ENCODE peak calls at places on chromosome 14, in nine cellular contexts. Q is ovary; C is ACHN; Z is T-cell; K is LHCN-M2; G is NCI-H1417 treated with DMSO at 0.1 percent for 48 hours; P is GM20000; V is stimulated activated CD4-positive, alpha-beta T cell treated with anti-CD3 and anti-CD28 coated beads, Interleukin-4, amount 100 ng/mL, for 48 hours; L is IMR-90. T is an unnamed sample.

GRCh38 chr14:105064721-105065143 is 498 bp downstream of the GPR132 start:
- DNase-seq in Q (no peak), C (peak), Z (no peak), K (no peak), G (no peak), P (no peak), V (no peak), L (peak), T (no peak)

GRCh38 chr14:92546347-92547053 is 32.9 kb downstream of the RIN3 start:
- DNase-seq in Q (no peak), C (peak), Z (no peak), K (peak), G (no peak), P (no peak), V (no peak), L (peak), T (peak)

GRCh38 chr14:73242274-73242960 is 5.1 kb downstream of the PAPLN start:
- DNase-seq in Q (no peak), C (peak), Z (no peak), K (no peak), G (no peak), P (peak), V (no peak), L (no peak), T (no peak)

GRCh38 chr14:61218765-61219164 is 62.4 kb downstream of the TMEM30B start:
- DNase-seq in Q (no peak), C (no peak), Z (no peak), K (no peak), G (no peak), P (no peak), V (no peak), L (no peak), T (no peak)

GRCh38 chr14:67172520-67172919 is 16.7 kb upstream of the GARIN2 start:
- DNase-seq in Q (no peak), C (no peak), Z (no peak), K (no peak), G (no peak), P (no peak), V (no peak), L (no peak), T (no peak)

GRCh38 chr14:101977311-101978071 is 13.1 kb downstream of the DYNC1H1 start:
- DNase-seq in Q (no peak), C (no peak), Z (no peak), K (no peak), G (no peak), P (no peak), V (no peak), L (peak), T (peak)

GRCh38 chr14:31987691-31988090 is 89.4 kb upstream of the ARHGAP5 start:
- DNase-seq in Q (no peak), C (no peak), Z (no peak), K (no peak), G (no peak), P (no peak), V (no peak), L (no peak), T (no peak)

GRCh38 chr14:92686763-92687427 is 61.5 kb downstream of the LGMN start:
- DNase-seq in Q (peak), C (peak), Z (peak), K (no peak), G (no peak), P (peak), V (peak), L (peak), T (peak)

GRCh38 chr14:69539631-69540410 is 34.9 kb downstream of the CCDC177 start:
- DNase-seq in Q (no peak), C (no peak), Z (no peak), K (peak), G (no peak), P (no peak), V (no peak), L (peak), T (no peak)

GRCh38 chr14:53599221-53599945 is 357.2 kb downstream of the BMP4 start:
- DNase-seq in Q (no peak), C (no peak), Z (no peak), K (peak), G (no peak), P (no peak), V (no peak), L (peak), T (no peak)

GRCh38 chr14:31968107-31968810 is 108.8 kb upstream of the ARHGAP5 start:
- DNase-seq in Q (no peak), C (no peak), Z (no peak), K (peak), G (no peak), P (no peak), V (no peak), L (peak), T (no peak)

GRCh38 chr14:30651934-30652333 is 29.8 kb downstream of the SCFD1 start:
- DNase-seq in Q (no peak), C (no peak), Z (no peak), K (no peak), G (no peak), P (no peak), V (no peak), L (peak), T (no peak)

T was measured in NCI-H460.